ENCODE peak calls at places on chromosomes 16 and 17, in five cellular contexts. One of them, this sample, is unnamed.

GRCh38 chr16:27784351-27785306 is 234.7 kb downstream of the KATNIP start:
- DNase-seq in HFF-Myc: no peak
- DNase-seq in NCI-H1436 treated with DMSO at 0.1 percent for 48 hours: no peak
- DNase-seq in thoracic aorta: no peak
- DNase-seq in activated T-cell treated with anti-CD3 and anti-CD28 coated beads for 1 hour: no peak
- DNase-seq in this sample: no peak

GRCh38 chr17:78925234-78925633 is at the start of gene TIMP2:
- DNase-seq in HFF-Myc: peak
- DNase-seq in NCI-H1436 treated with DMSO at 0.1 percent for 48 hours: peak
- DNase-seq in thoracic aorta: peak
- DNase-seq in activated T-cell treated with anti-CD3 and anti-CD28 coated beads for 1 hour: peak
- DNase-seq in this sample: peak

GRCh38 chr17:21510686-21511367 is 134.7 kb downstream of the KCNJ12 start:
- DNase-seq in HFF-Myc: no peak
- DNase-seq in NCI-H1436 treated with DMSO at 0.1 percent for 48 hours: no peak
- DNase-seq in thoracic aorta: no peak
- DNase-seq in activated T-cell treated with anti-CD3 and anti-CD28 coated beads for 1 hour: no peak
- DNase-seq in this sample: no peak

GRCh38 chr16:48949636-48950035 is 332.0 kb downstream of the CBLN1 start:
- DNase-seq in HFF-Myc: no peak
- DNase-seq in NCI-H1436 treated with DMSO at 0.1 percent for 48 hours: no peak
- DNase-seq in thoracic aorta: no peak
- DNase-seq in activated T-cell treated with anti-CD3 and anti-CD28 coated beads for 1 hour: no peak
- DNase-seq in this sample: no peak

GRCh38 chr16:568401-569258 is 1.1 kb upstream of the PIGQ start:
- DNase-seq in HFF-Myc: no peak
- DNase-seq in NCI-H1436 treated with DMSO at 0.1 percent for 48 hours: no peak
- DNase-seq in thoracic aorta: no peak
- DNase-seq in activated T-cell treated with anti-CD3 and anti-CD28 coated beads for 1 hour: no peak
- DNase-seq in this sample: no peak

GRCh38 chr16:54462151-54462651 is 175.6 kb upstream of the IRX3 start:
- DNase-seq in HFF-Myc: no peak
- DNase-seq in NCI-H1436 treated with DMSO at 0.1 percent for 48 hours: no peak
- DNase-seq in thoracic aorta: no peak
- DNase-seq in activated T-cell treated with anti-CD3 and anti-CD28 coated beads for 1 hour: no peak
- DNase-seq in this sample: no peak

GRCh38 chr16:79595261-79595660 is 5.3 kb downstream of the MAF start:
- DNase-seq in HFF-Myc: no peak
- DNase-seq in NCI-H1436 treated with DMSO at 0.1 percent for 48 hours: no peak
- DNase-seq in thoracic aorta: no peak
- DNase-seq in activated T-cell treated with anti-CD3 and anti-CD28 coated beads for 1 hour: no peak
- DNase-seq in this sample: no peak

GRCh38 chr16:87209808-87210512 is 107.2 kb downstream of the C16orf95 start:
- DNase-seq in HFF-Myc: no peak
- DNase-seq in NCI-H1436 treated with DMSO at 0.1 percent for 48 hours: no peak
- DNase-seq in thoracic aorta: no peak
- DNase-seq in activated T-cell treated with anti-CD3 and anti-CD28 coated beads for 1 hour: no peak
- DNase-seq in this sample: no peak

GRCh38 chr16:1932050-1933028 is 10.7 kb downstream of the MSRB1 start:
- DNase-seq in HFF-Myc: no peak
- DNase-seq in NCI-H1436 treated with DMSO at 0.1 percent for 48 hours: no peak
- DNase-seq in thoracic aorta: no peak
- DNase-seq in activated T-cell treated with anti-CD3 and anti-CD28 coated beads for 1 hour: no peak
- DNase-seq in this sample: no peak

This sample was measured in anterior cingulate cortex.